ENCODE peak calls at places on chromosomes 7 and 10, in five cellular contexts. One of them, this sample, is unnamed.

GRCh38 chr7:131106681-131107342 is 220.9 kb upstream of the MKLN1 start:
- DNase-seq in KBM-7: no peak
- DNase-seq in stimulated activated CD8-positive, alpha-beta memory T cell treated with anti-CD3 and anti-CD28 coated beads, Interleukin-2, amount 100 ng/mL, for 48 hours: peak
- DNase-seq in astrocyte: no peak
- DNase-seq in HEK293T: peak
- DNase-seq in this sample: peak

GRCh38 chr10:48610585-48611093 is 5.8 kb upstream of the ARHGAP22 start:
- DNase-seq in KBM-7: no peak
- DNase-seq in stimulated activated CD8-positive, alpha-beta memory T cell treated with anti-CD3 and anti-CD28 coated beads, Interleukin-2, amount 100 ng/mL, for 48 hours: no peak
- DNase-seq in astrocyte: no peak
- DNase-seq in HEK293T: no peak
- DNase-seq in this sample: no peak

GRCh38 chr7:101265622-101266516 is 21.0 kb upstream of the FIS1 start:
- DNase-seq in KBM-7: no peak
- DNase-seq in stimulated activated CD8-positive, alpha-beta memory T cell treated with anti-CD3 and anti-CD28 coated beads, Interleukin-2, amount 100 ng/mL, for 48 hours: no peak
- DNase-seq in astrocyte: no peak
- DNase-seq in HEK293T: no peak
- DNase-seq in this sample: no peak

GRCh38 chr7:1460757-1461639 is 1.7 kb upstream of the MICALL2 start:
- DNase-seq in KBM-7: peak
- DNase-seq in stimulated activated CD8-positive, alpha-beta memory T cell treated with anti-CD3 and anti-CD28 coated beads, Interleukin-2, amount 100 ng/mL, for 48 hours: no peak
- DNase-seq in astrocyte: peak
- DNase-seq in HEK293T: no peak
- DNase-seq in this sample: no peak

GRCh38 chr7:157010588-157011332 is at the start of gene MNX1:
- DNase-seq in KBM-7: peak
- DNase-seq in stimulated activated CD8-positive, alpha-beta memory T cell treated with anti-CD3 and anti-CD28 coated beads, Interleukin-2, amount 100 ng/mL, for 48 hours: peak
- DNase-seq in astrocyte: no peak
- DNase-seq in HEK293T: peak
- DNase-seq in this sample: no peak

GRCh38 chr10:103605359-103606156 is 112.1 kb downstream of the NEURL1 start:
- DNase-seq in KBM-7: peak
- DNase-seq in stimulated activated CD8-positive, alpha-beta memory T cell treated with anti-CD3 and anti-CD28 coated beads, Interleukin-2, amount 100 ng/mL, for 48 hours: peak
- DNase-seq in astrocyte: peak
- DNase-seq in HEK293T: peak
- DNase-seq in this sample: peak

GRCh38 chr7:147492621-147493020 is 1097.9 kb upstream of the C7orf33 start:
- DNase-seq in KBM-7: no peak
- DNase-seq in stimulated activated CD8-positive, alpha-beta memory T cell treated with anti-CD3 and anti-CD28 coated beads, Interleukin-2, amount 100 ng/mL, for 48 hours: no peak
- DNase-seq in astrocyte: peak
- DNase-seq in HEK293T: no peak
- DNase-seq in this sample: peak

GRCh38 chr10:132065491-132066105 is at the start of gene JAKMIP3:
- DNase-seq in KBM-7: no peak
- DNase-seq in stimulated activated CD8-positive, alpha-beta memory T cell treated with anti-CD3 and anti-CD28 coated beads, Interleukin-2, amount 100 ng/mL, for 48 hours: no peak
- DNase-seq in astrocyte: peak
- DNase-seq in HEK293T: no peak
- DNase-seq in this sample: peak

GRCh38 chr10:123808873-123809272 is 82.7 kb downstream of the CPXM2 start:
- DNase-seq in KBM-7: no peak
- DNase-seq in stimulated activated CD8-positive, alpha-beta memory T cell treated with anti-CD3 and anti-CD28 coated beads, Interleukin-2, amount 100 ng/mL, for 48 hours: no peak
- DNase-seq in astrocyte: peak
- DNase-seq in HEK293T: no peak
- DNase-seq in this sample: peak

GRCh38 chr10:60955321-60955720 is 11.3 kb upstream of the RHOBTB1 start:
- DNase-seq in KBM-7: no peak
- DNase-seq in stimulated activated CD8-positive, alpha-beta memory T cell treated with anti-CD3 and anti-CD28 coated beads, Interleukin-2, amount 100 ng/mL, for 48 hours: no peak
- DNase-seq in astrocyte: no peak
- DNase-seq in HEK293T: no peak
- DNase-seq in this sample: no peak

GRCh38 chr7:87541648-87542047 is 59.0 kb downstream of the ABCB1 start:
- DNase-seq in KBM-7: no peak
- DNase-seq in stimulated activated CD8-positive, alpha-beta memory T cell treated with anti-CD3 and anti-CD28 coated beads, Interleukin-2, amount 100 ng/mL, for 48 hours: no peak
- DNase-seq in astrocyte: no peak
- DNase-seq in HEK293T: no peak
- DNase-seq in this sample: no peak

GRCh38 chr10:76971565-76972170 is 665.9 kb downstream of the KCNMA1 start:
- DNase-seq in KBM-7: no peak
- DNase-seq in stimulated activated CD8-positive, alpha-beta memory T cell treated with anti-CD3 and anti-CD28 coated beads, Interleukin-2, amount 100 ng/mL, for 48 hours: no peak
- DNase-seq in astrocyte: no peak
- DNase-seq in HEK293T: no peak
- DNase-seq in this sample: no peak

GRCh38 chr7:84384417-84384816 is 189.8 kb upstream of the SEMA3A start:
- DNase-seq in KBM-7: no peak
- DNase-seq in stimulated activated CD8-positive, alpha-beta memory T cell treated with anti-CD3 and anti-CD28 coated beads, Interleukin-2, amount 100 ng/mL, for 48 hours: no peak
- DNase-seq in astrocyte: no peak
- DNase-seq in HEK293T: no peak
- DNase-seq in this sample: no peak

GRCh38 chr7:18357691-18358090 is 137.9 kb upstream of the HDAC9 start:
- DNase-seq in KBM-7: peak
- DNase-seq in stimulated activated CD8-positive, alpha-beta memory T cell treated with anti-CD3 and anti-CD28 coated beads, Interleukin-2, amount 100 ng/mL, for 48 hours: no peak
- DNase-seq in astrocyte: peak
- DNase-seq in HEK293T: peak
- DNase-seq in this sample: peak

GRCh38 chr7:158955146-158955870 is 99.0 kb downstream of the DYNC2I1 start:
- DNase-seq in KBM-7: no peak
- DNase-seq in stimulated activated CD8-positive, alpha-beta memory T cell treated with anti-CD3 and anti-CD28 coated beads, Interleukin-2, amount 100 ng/mL, for 48 hours: no peak
- DNase-seq in astrocyte: no peak
- DNase-seq in HEK293T: no peak
- DNase-seq in this sample: no peak

GRCh38 chr10:88190123-88190522 is 326.7 kb downstream of the PTEN start:
- DNase-seq in KBM-7: no peak
- DNase-seq in stimulated activated CD8-positive, alpha-beta memory T cell treated with anti-CD3 and anti-CD28 coated beads, Interleukin-2, amount 100 ng/mL, for 48 hours: no peak
- DNase-seq in astrocyte: no peak
- DNase-seq in HEK293T: no peak
- DNase-seq in this sample: no peak

GRCh38 chr10:48343106-48343505 is 36.6 kb downstream of the MAPK8 start:
- DNase-seq in KBM-7: no peak
- DNase-seq in stimulated activated CD8-positive, alpha-beta memory T cell treated with anti-CD3 and anti-CD28 coated beads, Interleukin-2, amount 100 ng/mL, for 48 hours: no peak
- DNase-seq in astrocyte: no peak
- DNase-seq in HEK293T: no peak
- DNase-seq in this sample: no peak

GRCh38 chr7:45220846-45221245 is 63.3 kb downstream of the RAMP3 start:
- DNase-seq in KBM-7: no peak
- DNase-seq in stimulated activated CD8-positive, alpha-beta memory T cell treated with anti-CD3 and anti-CD28 coated beads, Interleukin-2, amount 100 ng/mL, for 48 hours: no peak
- DNase-seq in astrocyte: no peak
- DNase-seq in HEK293T: no peak
- DNase-seq in this sample: no peak

GRCh38 chr7:153510674-153511073 is 541.5 kb upstream of the DPP6 start:
- DNase-seq in KBM-7: no peak
- DNase-seq in stimulated activated CD8-positive, alpha-beta memory T cell treated with anti-CD3 and anti-CD28 coated beads, Interleukin-2, amount 100 ng/mL, for 48 hours: no peak
- DNase-seq in astrocyte: no peak
- DNase-seq in HEK293T: no peak
- DNase-seq in this sample: no peak

GRCh38 chr7:50119815-50120637 is 27.0 kb upstream of the ZPBP start:
- DNase-seq in KBM-7: peak
- DNase-seq in stimulated activated CD8-positive, alpha-beta memory T cell treated with anti-CD3 and anti-CD28 coated beads, Interleukin-2, amount 100 ng/mL, for 48 hours: no peak
- DNase-seq in astrocyte: no peak
- DNase-seq in HEK293T: peak
- DNase-seq in this sample: no peak

GRCh38 chr7:20798081-20798693 is 11.5 kb upstream of the SP8 start:
- DNase-seq in KBM-7: peak
- DNase-seq in stimulated activated CD8-positive, alpha-beta memory T cell treated with anti-CD3 and anti-CD28 coated beads, Interleukin-2, amount 100 ng/mL, for 48 hours: no peak
- DNase-seq in astrocyte: no peak
- DNase-seq in HEK293T: peak
- DNase-seq in this sample: peak

GRCh38 chr10:13865758-13866491 is 279.2 kb downstream of the PRPF18 start:
- DNase-seq in KBM-7: no peak
- DNase-seq in stimulated activated CD8-positive, alpha-beta memory T cell treated with anti-CD3 and anti-CD28 coated beads, Interleukin-2, amount 100 ng/mL, for 48 hours: no peak
- DNase-seq in astrocyte: peak
- DNase-seq in HEK293T: no peak
- DNase-seq in this sample: peak

GRCh38 chr7:50614721-50615518 is 49.7 kb upstream of the DDC start:
- DNase-seq in KBM-7: peak
- DNase-seq in stimulated activated CD8-positive, alpha-beta memory T cell treated with anti-CD3 and anti-CD28 coated beads, Interleukin-2, amount 100 ng/mL, for 48 hours: no peak
- DNase-seq in astrocyte: no peak
- DNase-seq in HEK293T: no peak
- DNase-seq in this sample: peak

GRCh38 chr7:72751378-72751777 is 76.6 kb downstream of the TYW1B start:
- DNase-seq in KBM-7: no peak
- DNase-seq in stimulated activated CD8-positive, alpha-beta memory T cell treated with anti-CD3 and anti-CD28 coated beads, Interleukin-2, amount 100 ng/mL, for 48 hours: no peak
- DNase-seq in astrocyte: no peak
- DNase-seq in HEK293T: no peak
- DNase-seq in this sample: no peak

GRCh38 chr7:1703475-1704325 is 33.6 kb downstream of the ELFN1 start:
- DNase-seq in KBM-7: no peak
- DNase-seq in stimulated activated CD8-positive, alpha-beta memory T cell treated with anti-CD3 and anti-CD28 coated beads, Interleukin-2, amount 100 ng/mL, for 48 hours: no peak
- DNase-seq in astrocyte: no peak
- DNase-seq in HEK293T: no peak
- DNase-seq in this sample: no peak

GRCh38 chr7:132472463-132473120 is 103.7 kb downstream of the PLXNA4 start:
- DNase-seq in KBM-7: no peak
- DNase-seq in stimulated activated CD8-positive, alpha-beta memory T cell treated with anti-CD3 and anti-CD28 coated beads, Interleukin-2, amount 100 ng/mL, for 48 hours: no peak
- DNase-seq in astrocyte: peak
- DNase-seq in HEK293T: peak
- DNase-seq in this sample: peak

GRCh38 chr7:18666107-18666728 is 170.7 kb downstream of the HDAC9 start:
- DNase-seq in KBM-7: peak
- DNase-seq in stimulated activated CD8-positive, alpha-beta memory T cell treated with anti-CD3 and anti-CD28 coated beads, Interleukin-2, amount 100 ng/mL, for 48 hours: peak
- DNase-seq in astrocyte: peak
- DNase-seq in HEK293T: peak
- DNase-seq in this sample: peak

GRCh38 chr7:116232920-116233319 is 22.6 kb downstream of the TES start:
- DNase-seq in KBM-7: no peak
- DNase-seq in stimulated activated CD8-positive, alpha-beta memory T cell treated with anti-CD3 and anti-CD28 coated beads, Interleukin-2, amount 100 ng/mL, for 48 hours: no peak
- DNase-seq in astrocyte: no peak
- DNase-seq in HEK293T: no peak
- DNase-seq in this sample: peak

GRCh38 chr7:157650131-157650631 is 313.4 kb downstream of the DNAJB6 start:
- DNase-seq in KBM-7: no peak
- DNase-seq in stimulated activated CD8-positive, alpha-beta memory T cell treated with anti-CD3 and anti-CD28 coated beads, Interleukin-2, amount 100 ng/mL, for 48 hours: no peak
- DNase-seq in astrocyte: no peak
- DNase-seq in HEK293T: no peak
- DNase-seq in this sample: no peak

GRCh38 chr10:45625879-45626278 is 46.7 kb downstream of the ZFAND4 start:
- DNase-seq in KBM-7: no peak
- DNase-seq in stimulated activated CD8-positive, alpha-beta memory T cell treated with anti-CD3 and anti-CD28 coated beads, Interleukin-2, amount 100 ng/mL, for 48 hours: no peak
- DNase-seq in astrocyte: no peak
- DNase-seq in HEK293T: no peak
- DNase-seq in this sample: no peak

GRCh38 chr7:2106920-2107319 is 125.8 kb downstream of the MAD1L1 start:
- DNase-seq in KBM-7: no peak
- DNase-seq in stimulated activated CD8-positive, alpha-beta memory T cell treated with anti-CD3 and anti-CD28 coated beads, Interleukin-2, amount 100 ng/mL, for 48 hours: no peak
- DNase-seq in astrocyte: peak
- DNase-seq in HEK293T: no peak
- DNase-seq in this sample: no peak

GRCh38 chr10:71526662-71527061 is 129.9 kb downstream of the CDH23 start:
- DNase-seq in KBM-7: no peak
- DNase-seq in stimulated activated CD8-positive, alpha-beta memory T cell treated with anti-CD3 and anti-CD28 coated beads, Interleukin-2, amount 100 ng/mL, for 48 hours: no peak
- DNase-seq in astrocyte: no peak
- DNase-seq in HEK293T: no peak
- DNase-seq in this sample: no peak

GRCh38 chr7:12373580-12374263 is 29.9 kb downstream of the VWDE start:
- DNase-seq in KBM-7: no peak
- DNase-seq in stimulated activated CD8-positive, alpha-beta memory T cell treated with anti-CD3 and anti-CD28 coated beads, Interleukin-2, amount 100 ng/mL, for 48 hours: no peak
- DNase-seq in astrocyte: no peak
- DNase-seq in HEK293T: no peak
- DNase-seq in this sample: peak

GRCh38 chr7:158782638-158783490 is 46.4 kb downstream of the ESYT2 start:
- DNase-seq in KBM-7: peak
- DNase-seq in stimulated activated CD8-positive, alpha-beta memory T cell treated with anti-CD3 and anti-CD28 coated beads, Interleukin-2, amount 100 ng/mL, for 48 hours: no peak
- DNase-seq in astrocyte: no peak
- DNase-seq in HEK293T: peak
- DNase-seq in this sample: peak

GRCh38 chr10:100009283-100009792 is 409 bp downstream of the DNMBP start:
- DNase-seq in KBM-7: peak
- DNase-seq in stimulated activated CD8-positive, alpha-beta memory T cell treated with anti-CD3 and anti-CD28 coated beads, Interleukin-2, amount 100 ng/mL, for 48 hours: no peak
- DNase-seq in astrocyte: no peak
- DNase-seq in HEK293T: peak
- DNase-seq in this sample: peak

GRCh38 chr10:3777876-3778707 is 6.9 kb downstream of the KLF6 start:
- DNase-seq in KBM-7: no peak
- DNase-seq in stimulated activated CD8-positive, alpha-beta memory T cell treated with anti-CD3 and anti-CD28 coated beads, Interleukin-2, amount 100 ng/mL, for 48 hours: no peak
- DNase-seq in astrocyte: no peak
- DNase-seq in HEK293T: no peak
- DNase-seq in this sample: no peak